ENCODE peak calls at places on chromosomes 7 and 10, in four cellular contexts. One of them, this sample, is unnamed.

GRCh38 chr10:107718868-107719267 is 554.4 kb upstream of the SORCS1 start:
- DNase-seq in EH: no peak
- DNase-seq in NCI-H524: no peak
- DNase-seq in frontal cortex: no peak
- DNase-seq in this sample: no peak

GRCh38 chr10:18308600-18308999 is 168.4 kb downstream of the CACNB2 start:
- DNase-seq in EH: no peak
- DNase-seq in NCI-H524: no peak
- DNase-seq in frontal cortex: no peak
- DNase-seq in this sample: no peak

GRCh38 chr10:125299476-125299875 is 139.1 kb upstream of the CTBP2 start:
- DNase-seq in EH: no peak
- DNase-seq in NCI-H524: no peak
- DNase-seq in frontal cortex: no peak
- DNase-seq in this sample: no peak

GRCh38 chr7:117096297-117096696 is 143.0 kb downstream of the ST7 start:
- DNase-seq in EH: no peak
- DNase-seq in NCI-H524: no peak
- DNase-seq in frontal cortex: no peak
- DNase-seq in this sample: no peak

GRCh38 chr7:23544913-23545354 is 13.2 kb upstream of the TRA2A start:
- DNase-seq in EH: peak; percentile 27
- DNase-seq in NCI-H524: peak; percentile 63
- DNase-seq in frontal cortex: no peak
- DNase-seq in this sample: peak; percentile 47

GRCh38 chr10:71187600-71187999 is 24.8 kb upstream of the UNC5B start:
- DNase-seq in EH: peak; percentile 10
- DNase-seq in NCI-H524: no peak
- DNase-seq in frontal cortex: no peak
- DNase-seq in this sample: no peak

GRCh38 chr10:69486922-69487730 is 35.9 kb downstream of the TSPAN15 start:
- DNase-seq in EH: peak; percentile 64
- DNase-seq in NCI-H524: no peak
- DNase-seq in frontal cortex: no peak
- DNase-seq in this sample: peak; percentile 92

GRCh38 chr10:75512534-75512933 is 81.1 kb downstream of the LRMDA start:
- DNase-seq in EH: no peak
- DNase-seq in NCI-H524: no peak
- DNase-seq in frontal cortex: no peak
- DNase-seq in this sample: no peak

GRCh38 chr10:52172581-52172980 is 141.5 kb upstream of the DKK1 start:
- DNase-seq in EH: peak; percentile 2
- DNase-seq in NCI-H524: no peak
- DNase-seq in frontal cortex: no peak
- DNase-seq in this sample: no peak

GRCh38 chr7:13117103-13117502 is 429.7 kb downstream of the ARL4A start:
- DNase-seq in EH: peak; percentile 6
- DNase-seq in NCI-H524: no peak
- DNase-seq in frontal cortex: no peak
- DNase-seq in this sample: peak; percentile 10

GRCh38 chr7:69246758-69247157 is 351.5 kb upstream of the AUTS2 start:
- DNase-seq in EH: no peak
- DNase-seq in NCI-H524: no peak
- DNase-seq in frontal cortex: no peak
- DNase-seq in this sample: no peak

GRCh38 chr10:132640326-132641125 is 102.9 kb downstream of the INPP5A start:
- DNase-seq in EH: no peak
- DNase-seq in NCI-H524: no peak
- DNase-seq in frontal cortex: no peak
- DNase-seq in this sample: no peak

GRCh38 chr7:103348959-103349358 is 1.5 kb downstream of the PSMC2 start:
- DNase-seq in EH: no peak
- DNase-seq in NCI-H524: no peak
- DNase-seq in frontal cortex: no peak
- DNase-seq in this sample: no peak

GRCh38 chr7:35802649-35803048 is 1.8 kb downstream of the SEPTIN7 start:
- DNase-seq in EH: no peak
- DNase-seq in NCI-H524: no peak
- DNase-seq in frontal cortex: no peak
- DNase-seq in this sample: no peak

GRCh38 chr10:131849591-131850489 is 51.0 kb upstream of the PPP2R2D start:
- DNase-seq in EH: no peak
- DNase-seq in NCI-H524: no peak
- DNase-seq in frontal cortex: no peak
- DNase-seq in this sample: no peak

GRCh38 chr10:69328346-69328687 is 50.0 kb downstream of the HK1 start:
- DNase-seq in EH: no peak
- DNase-seq in NCI-H524: no peak
- DNase-seq in frontal cortex: no peak
- DNase-seq in this sample: no peak

GRCh38 chr7:155844526-155844925 is 32.3 kb upstream of the SHH start:
- DNase-seq in EH: no peak
- DNase-seq in NCI-H524: no peak
- DNase-seq in frontal cortex: no peak
- DNase-seq in this sample: no peak

GRCh38 chr7:106644999-106645398 is 16.0 kb downstream of the CCDC71L start:
- DNase-seq in EH: no peak
- DNase-seq in NCI-H524: no peak
- DNase-seq in frontal cortex: no peak
- DNase-seq in this sample: no peak

GRCh38 chr10:68992721-68993440 is 4.3 kb downstream of the KIFBP start:
- DNase-seq in EH: peak; percentile 98
- DNase-seq in NCI-H524: no peak
- DNase-seq in frontal cortex: peak; percentile 12
- DNase-seq in this sample: peak; percentile 55

GRCh38 chr7:155635817-155636216 is 8.6 kb upstream of the RBM33 start:
- DNase-seq in EH: no peak
- DNase-seq in NCI-H524: no peak
- DNase-seq in frontal cortex: no peak
- DNase-seq in this sample: no peak

GRCh38 chr7:80918406-80918805 is 445 bp downstream of the SEMA3C start:
- DNase-seq in EH: no peak
- DNase-seq in NCI-H524: no peak
- DNase-seq in frontal cortex: no peak
- DNase-seq in this sample: peak; percentile 37

GRCh38 chr10:63703113-63703670 is 182.0 kb downstream of the REEP3 start:
- DNase-seq in EH: peak; percentile 47
- DNase-seq in NCI-H524: no peak
- DNase-seq in frontal cortex: no peak
- DNase-seq in this sample: peak; percentile 44

This sample was measured in kidney tubule cell.